ENCODE peak calls at places on chromosomes 16 and 17, in four cellular contexts. One of them, this sample, is unnamed.

GRCh38 chr16:84314814-84315213 is 20.1 kb downstream of the WFDC1 start:
- DNase-seq in cardiac muscle cell: no peak
- DNase-seq in MM.1S: no peak
- DNase-seq in spleen: no peak
- DNase-seq in this sample: no peak

GRCh38 chr17:53264730-53265129 is 558.0 kb upstream of the KIF2B start:
- DNase-seq in cardiac muscle cell: no peak
- DNase-seq in MM.1S: no peak
- DNase-seq in spleen: no peak
- DNase-seq in this sample: no peak

GRCh38 chr16:4169415-4169814 is 53.2 kb upstream of the ADCY9 start:
- DNase-seq in cardiac muscle cell: no peak
- DNase-seq in MM.1S: no peak
- DNase-seq in spleen: no peak
- DNase-seq in this sample: no peak

GRCh38 chr16:83420206-83420760 is 387.5 kb upstream of the HSBP1 start:
- DNase-seq in cardiac muscle cell: peak
- DNase-seq in MM.1S: peak
- DNase-seq in spleen: no peak
- DNase-seq in this sample: no peak

GRCh38 chr17:58575511-58575910 is 61.1 kb upstream of the MTMR4 start:
- DNase-seq in cardiac muscle cell: peak
- DNase-seq in MM.1S: no peak
- DNase-seq in spleen: no peak
- DNase-seq in this sample: no peak

GRCh38 chr16:1789643-1790045 is 3.9 kb downstream of the IGFALS start:
- DNase-seq in cardiac muscle cell: no peak
- DNase-seq in MM.1S: no peak
- DNase-seq in spleen: peak
- DNase-seq in this sample: peak

GRCh38 chr16:49834496-49835009 is 21.4 kb downstream of the ZNF423 start:
- DNase-seq in cardiac muscle cell: peak
- DNase-seq in MM.1S: no peak
- DNase-seq in spleen: no peak
- DNase-seq in this sample: peak

GRCh38 chr16:10729649-10730048 is 14.0 kb upstream of the NUBP1 start:
- DNase-seq in cardiac muscle cell: peak
- DNase-seq in MM.1S: no peak
- DNase-seq in spleen: no peak
- DNase-seq in this sample: no peak

GRCh38 chr16:89131783-89132182 is 38.1 kb downstream of the ACSF3 start:
- DNase-seq in cardiac muscle cell: no peak
- DNase-seq in MM.1S: no peak
- DNase-seq in spleen: no peak
- DNase-seq in this sample: peak

GRCh38 chr16:11676799-11677198 is 8.5 kb downstream of the SNN start:
- DNase-seq in cardiac muscle cell: no peak
- DNase-seq in MM.1S: no peak
- DNase-seq in spleen: no peak
- DNase-seq in this sample: no peak

DNA sequence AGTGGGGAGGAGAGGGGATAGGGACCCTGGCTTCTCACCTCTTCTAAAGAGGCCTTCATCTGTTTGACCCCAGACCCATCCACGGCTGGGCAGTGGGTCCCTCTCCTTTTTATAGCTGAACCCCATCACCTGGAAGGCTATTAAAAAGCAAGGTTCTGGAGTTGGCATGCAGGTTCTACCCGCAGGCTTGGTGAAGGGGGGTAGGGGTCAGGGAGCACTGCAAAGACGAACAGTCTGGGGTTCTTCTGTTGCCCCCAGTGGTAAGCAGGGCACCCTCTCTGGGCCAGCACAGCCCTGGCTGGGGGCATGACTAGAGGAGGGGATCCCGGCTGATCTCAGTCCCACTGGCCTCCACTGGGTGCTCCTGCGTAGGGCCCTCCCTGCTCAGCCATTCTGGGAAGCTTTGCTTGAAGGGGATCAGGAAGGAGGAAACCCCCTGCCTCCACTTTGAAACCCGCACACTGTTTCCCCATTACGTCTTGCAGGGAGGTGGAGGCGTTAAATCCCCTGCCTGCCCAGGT is 13.6 kb downstream of the CMIP start:
- DNase-seq in cardiac muscle cell: no peak
- DNase-seq in MM.1S: no peak
- DNase-seq in spleen: no peak
- DNase-seq in this sample: no peak
- H3K27ac ChIP-seq in cardiac muscle cell: no peak
- H3K27ac ChIP-seq in MM.1S: no peak
- H3K27ac ChIP-seq in spleen: peak
- H3K27ac ChIP-seq in this sample: peak

GRCh38 chr17:44384281-44384822 is 5.1 kb downstream of the ITGA2B start:
- DNase-seq in cardiac muscle cell: no peak
- DNase-seq in MM.1S: no peak
- DNase-seq in spleen: no peak
- DNase-seq in this sample: peak
- H3K4me3 ChIP-seq in cardiac muscle cell: peak
- H3K4me3 ChIP-seq in MM.1S: no peak
- H3K4me3 ChIP-seq in spleen: peak
- H3K4me3 ChIP-seq in this sample: no peak

GRCh38 chr16:27863377-27863776 is 200.1 kb downstream of the GSG1L start:
- DNase-seq in cardiac muscle cell: no peak
- DNase-seq in MM.1S: no peak
- DNase-seq in spleen: no peak
- DNase-seq in this sample: no peak

GRCh38 chr16:27870116-27870798 is 193.3 kb downstream of the GSG1L start:
- DNase-seq in cardiac muscle cell: no peak
- DNase-seq in MM.1S: no peak
- DNase-seq in spleen: no peak
- DNase-seq in this sample: no peak

GRCh38 chr16:27869411-27869810 is 194.1 kb downstream of the GSG1L start:
- DNase-seq in cardiac muscle cell: no peak
- DNase-seq in MM.1S: no peak
- DNase-seq in spleen: no peak
- DNase-seq in this sample: no peak

GRCh38 chr16:27862953-27863352 is 200.6 kb downstream of the GSG1L start:
- DNase-seq in cardiac muscle cell: no peak
- DNase-seq in MM.1S: no peak
- DNase-seq in spleen: no peak
- DNase-seq in this sample: no peak

DNA sequence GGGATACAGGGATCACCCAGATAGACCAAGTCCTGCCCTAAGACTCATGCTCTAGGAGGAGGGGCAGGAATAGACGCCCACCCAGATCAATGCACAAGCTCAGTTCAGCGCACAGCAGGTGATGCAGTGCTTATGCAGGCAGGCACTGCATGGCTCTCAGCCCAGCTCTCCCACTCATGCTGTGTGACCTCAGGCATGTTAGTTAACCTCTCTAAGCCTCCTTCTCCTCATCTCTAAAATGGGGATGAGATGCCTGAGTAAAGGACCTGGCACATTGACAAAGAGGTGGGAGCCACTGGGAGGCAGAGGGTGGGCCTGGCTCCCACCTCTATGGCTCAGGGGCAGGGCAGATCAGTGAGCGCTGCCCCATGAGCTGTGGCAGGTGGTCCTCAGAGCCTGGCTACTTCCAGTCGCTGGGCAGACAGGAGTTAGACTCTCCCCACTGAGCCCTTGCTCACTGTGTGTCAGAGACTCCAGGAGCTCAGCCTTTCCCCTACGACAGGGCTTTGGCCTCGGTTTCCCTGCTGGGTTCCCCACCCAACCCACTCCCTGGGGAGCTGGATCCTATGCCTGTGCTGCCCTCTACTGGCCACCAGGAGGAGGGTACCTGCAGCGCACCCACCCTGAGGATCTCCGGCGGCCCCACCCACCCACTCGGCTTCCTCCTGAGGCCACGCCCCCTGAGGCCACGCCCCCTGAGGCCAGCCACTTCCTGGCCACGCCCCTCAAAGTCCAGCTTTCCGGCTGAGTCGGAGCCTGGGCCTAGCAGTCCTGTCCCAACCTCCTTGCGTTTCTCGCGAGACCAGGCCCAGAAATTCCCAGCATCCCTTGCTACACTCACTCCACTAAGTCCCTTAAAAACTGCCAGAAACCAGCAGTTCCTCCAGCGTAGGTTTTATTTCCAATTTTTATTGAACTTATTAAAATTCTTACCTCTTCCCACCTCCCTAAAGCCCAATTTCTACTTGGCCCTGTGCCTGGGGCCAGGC is 196.1 kb downstream of the GSG1L start:
- DNase-seq in cardiac muscle cell: peak
- DNase-seq in MM.1S: peak
- DNase-seq in spleen: peak
- DNase-seq in this sample: peak
- TF ChIP-seq CTCF in cardiac muscle cell: peak
- TF ChIP-seq CTCF in MM.1S: peak
- TF ChIP-seq CTCF in spleen: no peak
- TF ChIP-seq CTCF in this sample: peak

DNA sequence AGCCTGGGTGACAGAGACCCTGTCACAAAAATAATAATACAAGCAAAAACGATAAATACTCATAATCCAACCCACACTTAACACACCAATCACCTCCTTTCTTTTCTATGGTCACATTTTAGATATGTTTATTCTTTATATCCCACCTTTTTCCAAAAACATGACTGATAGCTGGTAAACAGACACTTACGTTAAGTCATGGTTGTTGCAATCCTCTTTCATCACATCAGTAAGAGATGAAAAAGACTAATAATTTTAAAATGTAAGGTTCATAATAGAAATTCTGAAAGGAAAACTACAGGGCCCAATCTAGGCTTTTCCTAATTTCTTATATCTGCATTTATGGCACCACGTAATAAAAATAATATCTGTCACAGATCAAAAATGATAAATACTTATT is 10.2 kb downstream of the SMURF2 start:
- DNase-seq in cardiac muscle cell: no peak
- DNase-seq in MM.1S: no peak
- DNase-seq in spleen: no peak
- DNase-seq in this sample: no peak
- H3K27ac ChIP-seq in cardiac muscle cell: no peak
- H3K27ac ChIP-seq in MM.1S: no peak
- H3K27ac ChIP-seq in spleen: no peak
- H3K27ac ChIP-seq in this sample: no peak

DNA sequence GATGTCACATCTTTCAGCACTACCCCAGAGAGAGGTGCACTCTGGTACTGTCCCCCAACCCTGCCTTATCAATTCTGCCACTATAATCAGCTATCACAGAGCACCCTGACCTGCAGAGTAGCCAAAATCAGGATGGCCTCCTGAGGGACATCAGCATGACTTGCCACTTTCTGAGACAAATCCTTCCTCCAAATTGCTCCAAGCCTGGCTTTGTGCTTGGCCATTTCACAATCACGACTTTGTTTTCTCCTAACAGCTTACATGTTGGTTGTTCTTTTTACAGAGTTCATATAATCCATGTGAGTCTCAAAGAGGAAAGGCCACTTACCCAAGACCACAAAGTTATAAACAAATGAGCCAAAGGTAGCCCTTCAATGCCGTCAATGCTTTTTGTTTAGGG is 449.0 kb upstream of the CDH5 start:
- DNase-seq in cardiac muscle cell: peak
- DNase-seq in MM.1S: no peak
- DNase-seq in spleen: no peak
- DNase-seq in this sample: no peak
- H3K4me3 ChIP-seq in cardiac muscle cell: no peak
- H3K4me3 ChIP-seq in MM.1S: no peak
- H3K4me3 ChIP-seq in spleen: no peak
- H3K4me3 ChIP-seq in this sample: no peak

This sample was measured in kidney.